ENCODE peak calls at places on chromosome X, in five cellular contexts. U is GM12878, O is H1, W is HepG2, H is K562. B is an unnamed sample.

GRCh38 chrX:103464774-103465117 is 54.5 kb downstream of the RAB40A start:
- DNase-seq in U (peak; percentile 43), O (peak; percentile 36), W (peak; percentile 44), H (peak; percentile 52), B (peak; percentile 74)

GRCh38 chrX:9604111-9604907 is 139.5 kb downstream of the TBL1X start:
- DNase-seq in U (no peak), O (no peak), W (no peak), H (no peak), B (no peak)

GRCh38 chrX:20527458-20528099 is 260.9 kb upstream of the RPS6KA3 start:
- DNase-seq in U (no peak), O (no peak), W (peak; percentile 21), H (no peak), B (no peak)

GRCh38 chrX:116285506-116285905 is 115.0 kb downstream of the AGTR2 start:
- DNase-seq in U (no peak), O (no peak), W (no peak), H (no peak), B (no peak)

GRCh38 chrX:11968470-11968869 is 169.8 kb upstream of the FRMPD4 start:
- DNase-seq in U (no peak), O (no peak), W (peak; percentile 1), H (no peak), B (no peak)

GRCh38 chrX:48703642-48704481 is 7.3 kb downstream of the SUV39H1 start:
- DNase-seq in U (no peak), O (no peak), W (no peak), H (no peak), B (no peak)

GRCh38 chrX:72201836-72202536 is 20.4 kb downstream of the PIN4 start:
- DNase-seq in U (no peak), O (no peak), W (no peak), H (no peak), B (no peak)

GRCh38 chrX:11756354-11757318 is 1.4 kb upstream of the MSL3 start:
- DNase-seq in U (no peak), O (no peak), W (no peak), H (no peak), B (no peak)

GRCh38 chrX:132044953-132045352 is 21.9 kb downstream of the STK26 start:
- DNase-seq in U (no peak), O (no peak), W (no peak), H (peak; percentile 22), B (no peak)

GRCh38 chrX:435536-436122 is 48.9 kb upstream of the PPP2R3B start:
- DNase-seq in U (no peak), O (no peak), W (no peak), H (no peak), B (no peak)

GRCh38 chrX:131316260-131316659 is 27.2 kb upstream of the IGSF1 start:
- DNase-seq in U (no peak), O (no peak), W (no peak), H (no peak), B (no peak)

GRCh38 chrX:50814701-50815476 is 895 bp upstream of the SHROOM4 start:
- DNase-seq in U (no peak), O (no peak), W (no peak), H (no peak), B (no peak)

GRCh38 chrX:11597479-11597878 is 68.2 kb downstream of the ARHGAP6 start:
- DNase-seq in U (no peak), O (no peak), W (no peak), H (no peak), B (no peak)

GRCh38 chrX:95290455-95290854 is 1394.2 kb upstream of the DIAPH2 start:
- DNase-seq in U (no peak), O (peak; percentile 0), W (no peak), H (no peak), B (no peak)

GRCh38 chrX:40260123-40260751 is 162.5 kb upstream of the BCOR start:
- DNase-seq in U (no peak), O (no peak), W (no peak), H (no peak), B (no peak)

GRCh38 chrX:124098089-124098488 is 136.6 kb downstream of the STAG2 start:
- DNase-seq in U (no peak), O (no peak), W (peak; percentile 9), H (no peak), B (no peak)

GRCh38 chrX:39456894-39457600 is 640.7 kb downstream of the BCOR start:
- DNase-seq in U (no peak), O (no peak), W (no peak), H (no peak), B (no peak)

GRCh38 chrX:48022100-48022499 is 15.3 kb downstream of the SPACA5 start:
- DNase-seq in U (no peak), O (no peak), W (no peak), H (no peak), B (no peak)

DNA sequence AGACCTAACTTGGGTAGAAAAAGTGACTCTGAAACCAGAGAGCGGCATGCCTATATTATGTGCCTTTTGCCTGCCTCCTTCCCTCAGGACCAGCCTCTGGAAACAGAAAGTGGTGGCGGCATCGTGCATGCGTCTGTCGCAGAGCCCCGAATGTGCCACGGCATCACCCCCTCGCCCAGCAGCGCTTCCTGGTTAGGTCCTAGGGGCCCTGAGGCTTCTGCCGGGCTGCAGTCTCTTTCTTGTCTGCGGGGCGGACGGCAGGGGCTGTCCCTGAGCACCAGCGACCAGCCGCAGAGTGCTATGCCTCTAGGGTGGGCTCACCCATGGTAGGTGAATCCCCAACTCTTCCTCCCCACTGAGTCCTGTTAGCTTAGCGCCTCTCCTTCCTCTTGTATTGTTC is 68.7 kb downstream of the VSIG4 start:
- DNase-seq in U (no peak), O (no peak), W (no peak), H (no peak), B (peak; percentile 8)
- TF ChIP-seq ATF3 in U (no peak), O (no peak), W (no peak), H (no peak), B (no peak)

DNA sequence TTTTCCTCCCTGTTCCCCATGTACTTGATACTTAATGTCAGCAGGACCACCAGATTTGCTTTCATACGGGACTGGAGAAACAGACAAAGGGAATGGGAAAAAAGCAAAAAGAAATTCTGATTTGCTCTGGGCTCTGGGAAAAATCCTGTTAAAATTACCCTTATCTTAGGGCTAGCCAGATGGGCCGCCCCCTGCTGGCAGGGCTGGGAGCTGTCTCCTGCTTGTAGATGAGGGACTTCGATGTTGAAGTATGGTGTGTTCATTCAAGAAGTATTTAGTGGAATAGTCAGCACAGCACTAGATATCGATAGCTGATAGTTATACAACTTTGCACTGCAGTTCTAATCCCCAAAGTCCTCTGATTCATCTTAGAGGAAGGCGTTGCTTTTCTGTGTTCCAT is 45.8 kb downstream of the BCORL1 start:
- DNase-seq in U (no peak), O (no peak), W (no peak), H (peak; percentile 52), B (peak; percentile 53)
- TF ChIP-seq CREB1 in U (no peak), O (no peak), W (no peak), H (no peak), B (no peak)

GRCh38 chrX:18594079-18594478 is 77.8 kb downstream of the RS1 start:
- DNase-seq in U (no peak), O (no peak), W (no peak), H (no peak), B (no peak)

GRCh38 chrX:18596096-18596495 is 75.8 kb downstream of the RS1 start:
- DNase-seq in U (no peak), O (no peak), W (no peak), H (no peak), B (no peak)

DNA sequence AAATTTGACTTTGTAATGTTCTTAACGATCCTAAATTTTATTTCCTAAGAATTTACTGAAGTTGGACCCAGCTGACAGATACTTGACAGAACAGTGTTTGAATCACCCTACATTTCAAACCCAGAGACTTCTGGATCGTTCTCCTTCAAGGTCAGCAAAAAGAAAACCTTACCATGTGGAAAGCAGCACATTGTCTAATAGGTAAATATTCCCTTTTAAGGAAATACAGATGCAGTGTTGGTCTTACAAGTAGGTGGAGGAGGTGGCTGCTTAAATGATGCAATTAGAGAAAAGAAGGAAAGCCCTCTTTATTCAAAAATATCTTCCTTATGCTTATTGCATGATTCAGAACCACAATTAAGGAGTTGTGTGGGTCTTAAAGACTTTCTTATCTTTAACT is 73.5 kb downstream of the RS1 start:
- DNase-seq in U (no peak), O (no peak), W (no peak), H (no peak), B (no peak)
- TF ChIP-seq ATF3 in U (no peak), O (no peak), W (no peak), H (no peak), B (no peak)

GRCh38 chrX:15646543-15646942 is 18.1 kb downstream of the CLTRN start:
- DNase-seq in U (no peak), O (no peak), W (no peak), H (no peak), B (no peak)
- TF ChIP-seq CREB1 in U (no peak), O (no peak), W (no peak), H (no peak), B (no peak)

GRCh38 chrX:45479835-45480422 is 279.3 kb upstream of the DIPK2B start:
- DNase-seq in U (no peak), O (no peak), W (peak; percentile 63), H (no peak), B (no peak)

DNA sequence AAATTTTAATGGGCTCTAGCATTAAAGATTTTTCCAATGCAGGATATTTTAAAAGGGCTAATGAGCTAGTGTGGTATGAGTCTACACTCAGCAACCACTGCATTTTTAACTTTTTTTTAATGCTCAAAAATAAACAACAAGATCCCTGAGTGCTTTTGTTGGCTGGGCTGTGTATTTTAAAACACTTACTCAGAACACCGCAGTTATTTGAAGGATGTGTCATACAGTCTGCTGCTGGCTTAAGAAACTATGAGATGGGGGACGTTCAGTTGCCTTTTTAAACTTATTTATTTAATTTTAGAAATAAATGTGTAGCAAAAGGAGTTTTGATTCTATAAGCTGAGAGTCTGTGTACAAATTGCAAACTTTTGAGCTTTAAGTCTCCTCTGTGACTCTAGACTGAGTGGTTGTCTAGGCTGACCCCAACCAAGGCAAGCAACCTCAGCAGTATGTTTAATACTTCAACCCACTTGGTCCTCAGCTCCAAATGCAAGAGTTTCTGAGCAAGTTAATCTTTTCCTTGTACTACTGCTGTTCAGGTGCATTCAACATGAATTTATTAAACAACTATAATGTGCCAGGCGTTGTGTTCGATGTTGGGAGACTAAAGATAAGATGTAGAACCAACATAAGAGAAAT is 278.6 kb upstream of the DIPK2B start:
- DNase-seq in U (no peak), O (no peak), W (no peak), H (no peak), B (no peak)
- TF ChIP-seq ATF3 in U (no peak), O (no peak), W (no peak), H (no peak), B (no peak)